ENCODE peak calls at places on chromosomes 5 and 9, in nine cellular contexts. One of them, this sample, is unnamed.

GRCh38 chr5:128714551-128714950 is 176.5 kb upstream of the FBN2 start:
- DNase-seq in left ventricle myocardium inferior: no peak
- DNase-seq in mesenchymal stem cell: no peak
- DNase-seq in cardiac muscle cell: no peak
- DNase-seq in epithelial cell of proximal tubule: no peak
- DNase-seq in cardiac fibroblast: no peak
- DNase-seq in A549: no peak
- DNase-seq in NT2/D1: no peak
- DNase-seq in aorta: no peak
- DNase-seq in this sample: no peak

GRCh38 chr5:96957125-96958041 is 21.5 kb downstream of the LNPEP start:
- DNase-seq in left ventricle myocardium inferior: no peak
- DNase-seq in mesenchymal stem cell: no peak
- DNase-seq in cardiac muscle cell: no peak
- DNase-seq in epithelial cell of proximal tubule: no peak
- DNase-seq in cardiac fibroblast: no peak
- DNase-seq in A549: no peak
- DNase-seq in NT2/D1: no peak
- DNase-seq in aorta: no peak
- DNase-seq in this sample: no peak

GRCh38 chr5:139798883-139799282 is 3.3 kb downstream of the PSD2 start:
- DNase-seq in left ventricle myocardium inferior: no peak
- DNase-seq in mesenchymal stem cell: no peak
- DNase-seq in cardiac muscle cell: no peak
- DNase-seq in epithelial cell of proximal tubule: no peak
- DNase-seq in cardiac fibroblast: no peak
- DNase-seq in A549: no peak
- DNase-seq in NT2/D1: no peak
- DNase-seq in aorta: no peak
- DNase-seq in this sample: no peak

GRCh38 chr5:178360231-178360925 is 127.8 kb upstream of the PHYKPL start:
- DNase-seq in left ventricle myocardium inferior: no peak
- DNase-seq in mesenchymal stem cell: no peak
- DNase-seq in cardiac muscle cell: no peak
- DNase-seq in epithelial cell of proximal tubule: no peak
- DNase-seq in cardiac fibroblast: no peak
- DNase-seq in A549: no peak
- DNase-seq in NT2/D1: no peak
- DNase-seq in aorta: peak
- DNase-seq in this sample: no peak

GRCh38 chr5:39476466-39477215 is 51.9 kb upstream of the DAB2 start:
- DNase-seq in left ventricle myocardium inferior: no peak
- DNase-seq in mesenchymal stem cell: peak
- DNase-seq in cardiac muscle cell: no peak
- DNase-seq in epithelial cell of proximal tubule: no peak
- DNase-seq in cardiac fibroblast: peak
- DNase-seq in A549: no peak
- DNase-seq in NT2/D1: no peak
- DNase-seq in aorta: no peak
- DNase-seq in this sample: no peak

GRCh38 chr5:58687595-58687994 is 104.7 kb downstream of the RAB3C start:
- DNase-seq in left ventricle myocardium inferior: no peak
- DNase-seq in mesenchymal stem cell: no peak
- DNase-seq in cardiac muscle cell: no peak
- DNase-seq in epithelial cell of proximal tubule: no peak
- DNase-seq in cardiac fibroblast: no peak
- DNase-seq in A549: no peak
- DNase-seq in NT2/D1: no peak
- DNase-seq in aorta: no peak
- DNase-seq in this sample: no peak

GRCh38 chr9:77128125-77128789 is 49.1 kb upstream of the VPS13A start:
- DNase-seq in left ventricle myocardium inferior: no peak
- DNase-seq in mesenchymal stem cell: no peak
- DNase-seq in cardiac muscle cell: no peak
- DNase-seq in epithelial cell of proximal tubule: no peak
- DNase-seq in cardiac fibroblast: no peak
- DNase-seq in A549: no peak
- DNase-seq in NT2/D1: peak
- DNase-seq in aorta: no peak
- DNase-seq in this sample: no peak

GRCh38 chr5:120901199-120901598 is 437.1 kb downstream of the PRR16 start:
- DNase-seq in left ventricle myocardium inferior: no peak
- DNase-seq in mesenchymal stem cell: no peak
- DNase-seq in cardiac muscle cell: no peak
- DNase-seq in epithelial cell of proximal tubule: peak
- DNase-seq in cardiac fibroblast: no peak
- DNase-seq in A549: no peak
- DNase-seq in NT2/D1: no peak
- DNase-seq in aorta: no peak
- DNase-seq in this sample: no peak

GRCh38 chr9:91033802-91034201 is 232.2 kb downstream of the SYK start:
- DNase-seq in left ventricle myocardium inferior: no peak
- DNase-seq in mesenchymal stem cell: peak
- DNase-seq in cardiac muscle cell: peak
- DNase-seq in epithelial cell of proximal tubule: no peak
- DNase-seq in cardiac fibroblast: no peak
- DNase-seq in A549: no peak
- DNase-seq in NT2/D1: peak
- DNase-seq in aorta: no peak
- DNase-seq in this sample: no peak

GRCh38 chr5:34552686-34553085 is 103.4 kb upstream of the RAI14 start:
- DNase-seq in left ventricle myocardium inferior: no peak
- DNase-seq in mesenchymal stem cell: no peak
- DNase-seq in cardiac muscle cell: no peak
- DNase-seq in epithelial cell of proximal tubule: no peak
- DNase-seq in cardiac fibroblast: no peak
- DNase-seq in A549: no peak
- DNase-seq in NT2/D1: no peak
- DNase-seq in aorta: no peak
- DNase-seq in this sample: no peak

GRCh38 chr9:135820661-135821060 is 86.7 kb downstream of the CAMSAP1 start:
- DNase-seq in left ventricle myocardium inferior: no peak
- DNase-seq in mesenchymal stem cell: no peak
- DNase-seq in cardiac muscle cell: no peak
- DNase-seq in epithelial cell of proximal tubule: no peak
- DNase-seq in cardiac fibroblast: no peak
- DNase-seq in A549: no peak
- DNase-seq in NT2/D1: no peak
- DNase-seq in aorta: no peak
- DNase-seq in this sample: no peak

GRCh38 chr9:131395027-131395744 is 1.3 kb downstream of the PRRC2B start:
- DNase-seq in left ventricle myocardium inferior: no peak
- DNase-seq in mesenchymal stem cell: peak
- DNase-seq in cardiac muscle cell: no peak
- DNase-seq in epithelial cell of proximal tubule: no peak
- DNase-seq in cardiac fibroblast: no peak
- DNase-seq in A549: no peak
- DNase-seq in NT2/D1: no peak
- DNase-seq in aorta: peak
- DNase-seq in this sample: no peak

GRCh38 chr5:127355342-127355741 is 64.7 kb downstream of the MEGF10 start:
- DNase-seq in left ventricle myocardium inferior: no peak
- DNase-seq in mesenchymal stem cell: no peak
- DNase-seq in cardiac muscle cell: no peak
- DNase-seq in epithelial cell of proximal tubule: no peak
- DNase-seq in cardiac fibroblast: no peak
- DNase-seq in A549: no peak
- DNase-seq in NT2/D1: no peak
- DNase-seq in aorta: no peak
- DNase-seq in this sample: no peak

GRCh38 chr5:151719228-151719861 is 32.6 kb upstream of the SPARC start:
- DNase-seq in left ventricle myocardium inferior: no peak
- DNase-seq in mesenchymal stem cell: no peak
- DNase-seq in cardiac muscle cell: no peak
- DNase-seq in epithelial cell of proximal tubule: no peak
- DNase-seq in cardiac fibroblast: peak
- DNase-seq in A549: no peak
- DNase-seq in NT2/D1: no peak
- DNase-seq in aorta: peak
- DNase-seq in this sample: no peak

GRCh38 chr5:128040927-128041326 is 42.6 kb upstream of the SLC12A2 start:
- DNase-seq in left ventricle myocardium inferior: no peak
- DNase-seq in mesenchymal stem cell: no peak
- DNase-seq in cardiac muscle cell: no peak
- DNase-seq in epithelial cell of proximal tubule: no peak
- DNase-seq in cardiac fibroblast: no peak
- DNase-seq in A549: no peak
- DNase-seq in NT2/D1: no peak
- DNase-seq in aorta: no peak
- DNase-seq in this sample: no peak

GRCh38 chr5:173963107-173963506 is 25.9 kb upstream of the C5orf47 start:
- DNase-seq in left ventricle myocardium inferior: no peak
- DNase-seq in mesenchymal stem cell: peak
- DNase-seq in cardiac muscle cell: no peak
- DNase-seq in epithelial cell of proximal tubule: no peak
- DNase-seq in cardiac fibroblast: peak
- DNase-seq in A549: peak
- DNase-seq in NT2/D1: no peak
- DNase-seq in aorta: no peak
- DNase-seq in this sample: no peak

GRCh38 chr5:173964491-173964890 is 24.5 kb upstream of the C5orf47 start:
- DNase-seq in left ventricle myocardium inferior: no peak
- DNase-seq in mesenchymal stem cell: no peak
- DNase-seq in cardiac muscle cell: no peak
- DNase-seq in epithelial cell of proximal tubule: no peak
- DNase-seq in cardiac fibroblast: no peak
- DNase-seq in A549: no peak
- DNase-seq in NT2/D1: no peak
- DNase-seq in aorta: no peak
- DNase-seq in this sample: no peak

GRCh38 chr5:173968154-173968553 is 20.8 kb upstream of the C5orf47 start:
- DNase-seq in left ventricle myocardium inferior: no peak
- DNase-seq in mesenchymal stem cell: no peak
- DNase-seq in cardiac muscle cell: peak
- DNase-seq in epithelial cell of proximal tubule: no peak
- DNase-seq in cardiac fibroblast: no peak
- DNase-seq in A549: no peak
- DNase-seq in NT2/D1: no peak
- DNase-seq in aorta: no peak
- DNase-seq in this sample: no peak

GRCh38 chr5:173963867-173964429 is 25.0 kb upstream of the C5orf47 start:
- DNase-seq in left ventricle myocardium inferior: no peak
- DNase-seq in mesenchymal stem cell: no peak
- DNase-seq in cardiac muscle cell: no peak
- DNase-seq in epithelial cell of proximal tubule: no peak
- DNase-seq in cardiac fibroblast: no peak
- DNase-seq in A549: no peak
- DNase-seq in NT2/D1: no peak
- DNase-seq in aorta: no peak
- DNase-seq in this sample: peak

DNA sequence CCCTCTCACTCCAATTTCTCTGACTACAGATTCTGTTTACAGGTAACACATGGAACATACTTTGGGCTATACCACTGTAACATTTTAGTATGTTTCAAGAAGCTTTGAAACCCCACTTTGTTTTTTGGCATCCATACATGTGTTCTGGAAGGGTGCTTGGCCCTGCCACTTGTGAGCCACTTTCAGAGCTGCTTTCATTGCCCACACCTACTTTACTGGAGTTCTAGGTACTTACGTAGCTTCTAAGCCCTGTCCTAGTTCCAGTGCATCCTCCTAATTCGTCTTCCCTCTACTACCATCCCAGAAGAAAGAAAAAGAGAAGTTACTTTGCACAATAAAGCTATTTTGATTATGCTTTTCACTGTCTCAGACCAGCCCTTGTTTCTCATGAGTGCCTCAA is 26.5 kb upstream of the C5orf47 start:
- DNase-seq in left ventricle myocardium inferior: no peak
- DNase-seq in mesenchymal stem cell: no peak
- DNase-seq in cardiac muscle cell: no peak
- DNase-seq in epithelial cell of proximal tubule: no peak
- DNase-seq in cardiac fibroblast: no peak
- DNase-seq in A549: no peak
- DNase-seq in NT2/D1: no peak
- DNase-seq in aorta: no peak
- DNase-seq in this sample: no peak
- H3K4me3 ChIP-seq in left ventricle myocardium inferior: no peak
- H3K4me3 ChIP-seq in mesenchymal stem cell: no peak
- H3K4me3 ChIP-seq in cardiac muscle cell: no peak
- H3K4me3 ChIP-seq in epithelial cell of proximal tubule: no peak
- H3K4me3 ChIP-seq in cardiac fibroblast: no peak
- H3K4me3 ChIP-seq in A549: no peak
- H3K4me3 ChIP-seq in NT2/D1: no peak
- H3K4me3 ChIP-seq in aorta: no peak
- H3K4me3 ChIP-seq in this sample: no peak

GRCh38 chr9:93097496-93098205 is 1.6 kb downstream of the CARD19 start:
- DNase-seq in left ventricle myocardium inferior: no peak
- DNase-seq in mesenchymal stem cell: peak
- DNase-seq in cardiac muscle cell: no peak
- DNase-seq in epithelial cell of proximal tubule: no peak
- DNase-seq in cardiac fibroblast: no peak
- DNase-seq in A549: no peak
- DNase-seq in NT2/D1: no peak
- DNase-seq in aorta: peak
- DNase-seq in this sample: no peak
- H3K4me3 ChIP-seq in left ventricle myocardium inferior: peak
- H3K4me3 ChIP-seq in mesenchymal stem cell: peak
- H3K4me3 ChIP-seq in cardiac muscle cell: no peak
- H3K4me3 ChIP-seq in epithelial cell of proximal tubule: peak
- H3K4me3 ChIP-seq in cardiac fibroblast: peak
- H3K4me3 ChIP-seq in A549: peak
- H3K4me3 ChIP-seq in NT2/D1: no peak
- H3K4me3 ChIP-seq in aorta: no peak
- H3K4me3 ChIP-seq in this sample: no peak

GRCh38 chr5:17425385-17426070 is 72.5 kb upstream of the TAF11L2 start:
- DNase-seq in left ventricle myocardium inferior: no peak
- DNase-seq in mesenchymal stem cell: no peak
- DNase-seq in cardiac muscle cell: no peak
- DNase-seq in epithelial cell of proximal tubule: no peak
- DNase-seq in cardiac fibroblast: no peak
- DNase-seq in A549: no peak
- DNase-seq in NT2/D1: no peak
- DNase-seq in aorta: no peak
- DNase-seq in this sample: no peak
- H3K4me3 ChIP-seq in left ventricle myocardium inferior: no peak
- H3K4me3 ChIP-seq in mesenchymal stem cell: no peak
- H3K4me3 ChIP-seq in cardiac muscle cell: no peak
- H3K4me3 ChIP-seq in epithelial cell of proximal tubule: no peak
- H3K4me3 ChIP-seq in cardiac fibroblast: no peak
- H3K4me3 ChIP-seq in A549: no peak
- H3K4me3 ChIP-seq in NT2/D1: no peak
- H3K4me3 ChIP-seq in aorta: no peak
- H3K4me3 ChIP-seq in this sample: no peak

DNA sequence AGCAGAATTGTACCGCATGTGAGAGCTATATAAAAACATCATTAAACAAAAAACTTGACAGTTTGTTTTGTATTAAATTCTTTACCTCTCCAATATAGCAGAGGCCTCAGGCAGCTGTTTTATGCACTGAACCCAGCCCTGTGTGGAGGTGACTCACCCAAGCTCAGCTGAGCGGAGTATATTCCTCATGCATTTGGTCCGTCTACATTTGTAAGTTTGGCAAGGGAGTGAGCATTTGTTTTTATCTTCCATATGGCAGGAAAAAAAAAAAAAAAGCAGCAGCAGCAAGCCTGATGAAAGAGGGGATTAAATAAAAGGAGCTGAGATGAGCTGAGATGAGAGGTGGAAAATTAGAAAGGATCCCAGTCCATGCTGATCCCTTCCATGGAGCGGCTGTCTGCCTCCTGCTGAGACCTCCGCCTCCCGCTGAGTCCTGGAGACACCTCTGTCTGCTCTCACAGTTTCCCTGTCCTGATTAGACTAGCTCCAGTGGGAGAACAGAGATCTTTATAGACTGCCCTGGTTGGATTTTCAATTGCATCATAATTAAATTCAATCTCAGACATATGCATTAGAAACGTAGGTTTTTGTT is 112.0 kb upstream of the CTNND2 start:
- DNase-seq in left ventricle myocardium inferior: no peak
- DNase-seq in mesenchymal stem cell: peak
- DNase-seq in cardiac muscle cell: no peak
- DNase-seq in epithelial cell of proximal tubule: no peak
- DNase-seq in cardiac fibroblast: no peak
- DNase-seq in A549: no peak
- DNase-seq in NT2/D1: no peak
- DNase-seq in aorta: no peak
- DNase-seq in this sample: no peak
- H3K4me3 ChIP-seq in left ventricle myocardium inferior: no peak
- H3K4me3 ChIP-seq in mesenchymal stem cell: no peak
- H3K4me3 ChIP-seq in cardiac muscle cell: no peak
- H3K4me3 ChIP-seq in epithelial cell of proximal tubule: no peak
- H3K4me3 ChIP-seq in cardiac fibroblast: no peak
- H3K4me3 ChIP-seq in A549: no peak
- H3K4me3 ChIP-seq in NT2/D1: no peak
- H3K4me3 ChIP-seq in aorta: no peak
- H3K4me3 ChIP-seq in this sample: no peak

This sample was measured in Caco-2.